ENCODE peak calls at places on chromosomes 6 and 20, in six cellular contexts. One of them, this sample, is unnamed.

GRCh38 chr20:44785768-44786167 is 24.6 kb downstream of the RIMS4 start:
- DNase-seq in IMR-90: no peak
- DNase-seq in H1: peak
- DNase-seq in H9: peak
- DNase-seq in mesendoderm: peak
- DNase-seq in mesenchymal stem cell: no peak
- DNase-seq in this sample: no peak

GRCh38 chr20:33099842-33100538 is 20.5 kb downstream of the BPIFB4 start:
- DNase-seq in IMR-90: no peak
- DNase-seq in H1: no peak
- DNase-seq in H9: no peak
- DNase-seq in mesendoderm: no peak
- DNase-seq in mesenchymal stem cell: no peak
- DNase-seq in this sample: no peak

GRCh38 chr20:63223121-63223825 is 7.3 kb upstream of the YTHDF1 start:
- DNase-seq in IMR-90: peak
- DNase-seq in H1: no peak
- DNase-seq in H9: peak
- DNase-seq in mesendoderm: peak
- DNase-seq in mesenchymal stem cell: peak
- DNase-seq in this sample: peak

GRCh38 chr6:30685977-30686907 is at the start of gene PPP1R18:
- DNase-seq in IMR-90: peak
- DNase-seq in H1: no peak
- DNase-seq in H9: peak
- DNase-seq in mesendoderm: peak
- DNase-seq in mesenchymal stem cell: peak
- DNase-seq in this sample: no peak

GRCh38 chr6:163170294-163170883 is 244.1 kb upstream of the QKI start:
- DNase-seq in IMR-90: no peak
- DNase-seq in H1: no peak
- DNase-seq in H9: peak
- DNase-seq in mesendoderm: peak
- DNase-seq in mesenchymal stem cell: peak
- DNase-seq in this sample: no peak

GRCh38 chr6:26550250-26550993 is 12.3 kb downstream of the HMGN4 start:
- DNase-seq in IMR-90: peak
- DNase-seq in H1: peak
- DNase-seq in H9: peak
- DNase-seq in mesendoderm: peak
- DNase-seq in mesenchymal stem cell: peak
- DNase-seq in this sample: peak

GRCh38 chr20:53750827-53751393 is 157.3 kb upstream of the ZNF217 start:
- DNase-seq in IMR-90: peak
- DNase-seq in H1: no peak
- DNase-seq in H9: no peak
- DNase-seq in mesendoderm: peak
- DNase-seq in mesenchymal stem cell: peak
- DNase-seq in this sample: no peak

GRCh38 chr20:17807670-17808069 is 107.9 kb downstream of the BANF2 start:
- DNase-seq in IMR-90: peak
- DNase-seq in H1: no peak
- DNase-seq in H9: no peak
- DNase-seq in mesendoderm: peak
- DNase-seq in mesenchymal stem cell: peak
- DNase-seq in this sample: no peak

GRCh38 chr6:22147983-22148797 is 148.6 kb downstream of the PRL start:
- DNase-seq in IMR-90: peak
- DNase-seq in H1: no peak
- DNase-seq in H9: no peak
- DNase-seq in mesendoderm: no peak
- DNase-seq in mesenchymal stem cell: peak
- DNase-seq in this sample: no peak

GRCh38 chr6:33885121-33886057 is 81.6 kb upstream of the MLN start:
- DNase-seq in IMR-90: peak
- DNase-seq in H1: no peak
- DNase-seq in H9: no peak
- DNase-seq in mesendoderm: no peak
- DNase-seq in mesenchymal stem cell: peak
- DNase-seq in this sample: no peak

GRCh38 chr20:41956316-41957050 is 338.3 kb upstream of the CHD6 start:
- DNase-seq in IMR-90: no peak
- DNase-seq in H1: peak
- DNase-seq in H9: peak
- DNase-seq in mesendoderm: peak
- DNase-seq in mesenchymal stem cell: no peak
- DNase-seq in this sample: peak

GRCh38 chr6:15359335-15359862 is 113.5 kb downstream of the JARID2 start:
- DNase-seq in IMR-90: peak
- DNase-seq in H1: no peak
- DNase-seq in H9: no peak
- DNase-seq in mesendoderm: no peak
- DNase-seq in mesenchymal stem cell: no peak
- DNase-seq in this sample: no peak

GRCh38 chr20:8853805-8854338 is 215.0 kb upstream of the PLCB4 start:
- DNase-seq in IMR-90: peak
- DNase-seq in H1: no peak
- DNase-seq in H9: peak
- DNase-seq in mesendoderm: peak
- DNase-seq in mesenchymal stem cell: peak
- DNase-seq in this sample: peak

GRCh38 chr6:146968041-146968760 is 236.0 kb upstream of the STXBP5 start:
- DNase-seq in IMR-90: peak
- DNase-seq in H1: no peak
- DNase-seq in H9: no peak
- DNase-seq in mesendoderm: no peak
- DNase-seq in mesenchymal stem cell: peak
- DNase-seq in this sample: no peak

GRCh38 chr6:20024316-20024673 is 187.1 kb downstream of the ID4 start:
- DNase-seq in IMR-90: no peak
- DNase-seq in H1: no peak
- DNase-seq in H9: no peak
- DNase-seq in mesendoderm: no peak
- DNase-seq in mesenchymal stem cell: no peak
- DNase-seq in this sample: no peak

GRCh38 chr6:100116409-100117194 is 122.6 kb upstream of the MCHR2 start:
- DNase-seq in IMR-90: peak
- DNase-seq in H1: peak
- DNase-seq in H9: peak
- DNase-seq in mesendoderm: peak
- DNase-seq in mesenchymal stem cell: peak
- DNase-seq in this sample: peak

GRCh38 chr6:45398075-45398817 is 20.5 kb upstream of the SUPT3H start:
- DNase-seq in IMR-90: no peak
- DNase-seq in H1: no peak
- DNase-seq in H9: no peak
- DNase-seq in mesendoderm: no peak
- DNase-seq in mesenchymal stem cell: no peak
- DNase-seq in this sample: no peak

GRCh38 chr20:57004416-57004815 is 262.0 kb downstream of the BMP7 start:
- DNase-seq in IMR-90: no peak
- DNase-seq in H1: no peak
- DNase-seq in H9: no peak
- DNase-seq in mesendoderm: no peak
- DNase-seq in mesenchymal stem cell: no peak
- DNase-seq in this sample: no peak

GRCh38 chr20:57005146-57005933 is 261.1 kb downstream of the BMP7 start:
- DNase-seq in IMR-90: no peak
- DNase-seq in H1: no peak
- DNase-seq in H9: no peak
- DNase-seq in mesendoderm: no peak
- DNase-seq in mesenchymal stem cell: no peak
- DNase-seq in this sample: no peak

GRCh38 chr20:57002066-57002570 is 264.3 kb downstream of the BMP7 start:
- DNase-seq in IMR-90: no peak
- DNase-seq in H1: no peak
- DNase-seq in H9: no peak
- DNase-seq in mesendoderm: no peak
- DNase-seq in mesenchymal stem cell: no peak
- DNase-seq in this sample: no peak

GRCh38 chr20:57001126-57001767 is 265.2 kb downstream of the BMP7 start:
- DNase-seq in IMR-90: no peak
- DNase-seq in H1: no peak
- DNase-seq in H9: no peak
- DNase-seq in mesendoderm: no peak
- DNase-seq in mesenchymal stem cell: no peak
- DNase-seq in this sample: no peak

GRCh38 chr20:57003012-57003411 is 263.4 kb downstream of the BMP7 start:
- DNase-seq in IMR-90: no peak
- DNase-seq in H1: no peak
- DNase-seq in H9: no peak
- DNase-seq in mesendoderm: no peak
- DNase-seq in mesenchymal stem cell: no peak
- DNase-seq in this sample: no peak
- H2BK120ac ChIP-seq in IMR-90: no peak
- H2BK120ac ChIP-seq in H1: no peak
- H2BK120ac ChIP-seq in H9: no peak
- H2BK120ac ChIP-seq in mesendoderm: no peak
- H2BK120ac ChIP-seq in mesenchymal stem cell: no peak
- H2BK120ac ChIP-seq in this sample: no peak

GRCh38 chr6:29490552-29490951 is 2.8 kb upstream of the MAS1L start:
- DNase-seq in IMR-90: no peak
- DNase-seq in H1: no peak
- DNase-seq in H9: no peak
- DNase-seq in mesendoderm: no peak
- DNase-seq in mesenchymal stem cell: no peak
- DNase-seq in this sample: no peak

GRCh38 chr6:29490055-29490454 is 2.3 kb upstream of the MAS1L start:
- DNase-seq in IMR-90: no peak
- DNase-seq in H1: no peak
- DNase-seq in H9: no peak
- DNase-seq in mesendoderm: no peak
- DNase-seq in mesenchymal stem cell: no peak
- DNase-seq in this sample: no peak

GRCh38 chr6:29488874-29489273 is 1.1 kb upstream of the MAS1L start:
- DNase-seq in IMR-90: no peak
- DNase-seq in H1: no peak
- DNase-seq in H9: no peak
- DNase-seq in mesendoderm: no peak
- DNase-seq in mesenchymal stem cell: no peak
- DNase-seq in this sample: no peak

GRCh38 chr6:29489286-29489685 is 1.5 kb upstream of the MAS1L start:
- DNase-seq in IMR-90: no peak
- DNase-seq in H1: no peak
- DNase-seq in H9: no peak
- DNase-seq in mesendoderm: no peak
- DNase-seq in mesenchymal stem cell: no peak
- DNase-seq in this sample: no peak

DNA sequence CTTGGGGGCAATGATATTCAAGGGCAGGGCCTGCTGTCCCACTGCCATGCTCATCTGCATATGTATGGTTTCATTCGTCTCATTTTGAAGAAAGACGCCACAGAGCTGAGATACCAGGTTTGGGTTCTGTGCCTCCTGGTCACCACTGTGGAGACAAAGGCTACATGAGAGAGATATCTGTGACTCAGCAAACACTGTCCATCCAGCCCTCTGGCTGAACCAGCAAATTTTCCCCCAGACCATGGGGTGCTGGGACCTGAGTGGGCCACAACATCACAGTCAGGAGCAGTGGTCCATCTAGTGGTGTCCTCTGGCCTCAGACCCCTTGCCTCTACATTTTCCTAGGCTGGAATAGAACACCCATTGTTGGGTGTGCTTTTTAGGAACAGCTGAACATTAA is at the start of gene MAS1L:
- DNase-seq in IMR-90: no peak
- DNase-seq in H1: no peak
- DNase-seq in H9: no peak
- DNase-seq in mesendoderm: no peak
- DNase-seq in mesenchymal stem cell: no peak
- DNase-seq in this sample: no peak
- H2BK15ac ChIP-seq in IMR-90: no peak
- H2BK15ac ChIP-seq in H1: no peak
- H2BK15ac ChIP-seq in H9: no peak
- H2BK15ac ChIP-seq in mesendoderm: no peak
- H2BK15ac ChIP-seq in mesenchymal stem cell: no peak
- H2BK15ac ChIP-seq in this sample: no peak

GRCh38 chr6:138690975-138691594 is 82.5 kb upstream of the CCDC28A start:
- DNase-seq in IMR-90: peak
- DNase-seq in H1: no peak
- DNase-seq in H9: no peak
- DNase-seq in mesendoderm: no peak
- DNase-seq in mesenchymal stem cell: peak
- DNase-seq in this sample: no peak

GRCh38 chr6:138691595-138692057 is 81.9 kb upstream of the CCDC28A start:
- DNase-seq in IMR-90: peak
- DNase-seq in H1: no peak
- DNase-seq in H9: peak
- DNase-seq in mesendoderm: peak
- DNase-seq in mesenchymal stem cell: peak
- DNase-seq in this sample: peak

GRCh38 chr6:138695193-138695592 is 78.4 kb upstream of the CCDC28A start:
- DNase-seq in IMR-90: no peak
- DNase-seq in H1: no peak
- DNase-seq in H9: no peak
- DNase-seq in mesendoderm: no peak
- DNase-seq in mesenchymal stem cell: no peak
- DNase-seq in this sample: no peak

GRCh38 chr6:138692058-138692977 is 81.3 kb upstream of the CCDC28A start:
- DNase-seq in IMR-90: peak
- DNase-seq in H1: no peak
- DNase-seq in H9: peak
- DNase-seq in mesendoderm: peak
- DNase-seq in mesenchymal stem cell: peak
- DNase-seq in this sample: peak

GRCh38 chr6:138692978-138693909 is 80.3 kb upstream of the CCDC28A start:
- DNase-seq in IMR-90: peak
- DNase-seq in H1: peak
- DNase-seq in H9: peak
- DNase-seq in mesendoderm: peak
- DNase-seq in mesenchymal stem cell: peak
- DNase-seq in this sample: peak
- H4K8ac ChIP-seq in IMR-90: no peak
- H4K8ac ChIP-seq in H1: peak
- H4K8ac ChIP-seq in H9: no peak
- H4K8ac ChIP-seq in mesendoderm: no peak
- H4K8ac ChIP-seq in mesenchymal stem cell: peak
- H4K8ac ChIP-seq in this sample: no peak

DNA sequence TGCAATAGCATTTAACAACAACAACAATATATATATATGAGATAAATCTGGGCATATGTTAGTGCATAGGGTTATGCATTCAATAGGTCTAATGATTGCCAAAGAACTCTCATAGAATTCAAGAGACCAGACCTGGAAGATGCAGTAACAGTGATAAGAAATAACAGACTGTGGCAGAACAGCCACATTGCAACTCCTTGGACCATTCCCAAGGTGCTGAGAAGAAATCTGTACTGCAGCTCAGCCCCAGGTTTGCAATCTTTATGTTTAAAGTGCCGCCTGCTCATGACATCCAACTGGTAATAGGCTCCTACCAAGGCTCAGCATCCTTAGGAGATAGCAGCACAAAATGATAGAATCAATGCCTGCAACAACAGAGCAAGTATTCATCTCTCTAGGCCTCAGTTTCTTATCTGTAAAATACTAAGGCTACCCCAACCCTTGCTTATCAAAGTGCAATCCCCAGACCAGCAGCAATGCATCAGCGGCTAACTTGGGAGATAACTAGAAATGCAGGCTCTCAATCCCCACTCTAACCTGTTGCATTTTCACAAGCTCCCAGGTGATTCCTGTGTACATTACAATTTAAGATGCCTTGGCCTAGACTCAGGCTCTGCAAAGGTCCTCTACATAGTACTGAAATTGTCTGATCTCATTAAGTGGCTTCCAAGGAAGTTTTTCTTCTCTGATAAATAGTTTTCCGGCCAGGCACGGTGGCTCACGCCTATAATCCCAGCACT is 30.6 kb upstream of the PIM1 start:
- DNase-seq in IMR-90: no peak
- DNase-seq in H1: no peak
- DNase-seq in H9: no peak
- DNase-seq in mesendoderm: peak
- DNase-seq in mesenchymal stem cell: peak
- DNase-seq in this sample: no peak
- H2BK120ac ChIP-seq in IMR-90: peak
- H2BK120ac ChIP-seq in H1: peak
- H2BK120ac ChIP-seq in H9: no peak
- H2BK120ac ChIP-seq in mesendoderm: no peak
- H2BK120ac ChIP-seq in mesenchymal stem cell: no peak
- H2BK120ac ChIP-seq in this sample: no peak

This sample was measured in neuronal stem cell.